ENCODE peak calls at places on chromosomes 6 and 20, in four cellular contexts. Y is stimulated activated CD4-positive, alpha-beta T cell treated with anti-CD3 and anti-CD28 coated beads, Interleukin-1b, Interleukin-23, amount 100 ng/mL, for 48 hours; W is NCI-H345; C is MM.1S. S is an unnamed sample.

GRCh38 chr6:149079911-149080501 is 237.5 kb upstream of the TAB2 start:
- DNase-seq in Y (no peak), W (no peak), C (no peak), S (no peak)

GRCh38 chr6:118212451-118213173 is 305.5 kb downstream of the SLC35F1 start:
- DNase-seq in Y (no peak), W (no peak), C (no peak), S (no peak)

GRCh38 chr20:48879609-48880008 is 41.9 kb upstream of the ARFGEF2 start:
- DNase-seq in Y (no peak), W (no peak), C (no peak), S (no peak)

GRCh38 chr20:10448270-10449156 is 13.4 kb downstream of the SLX4IP start:
- DNase-seq in Y (no peak), W (no peak), C (no peak), S (no peak)

GRCh38 chr20:1374246-1374645 is 18.6 kb downstream of the FKBP1A start:
- DNase-seq in Y (no peak), W (no peak), C (no peak), S (no peak)

GRCh38 chr6:41624621-41625365 is 13.5 kb upstream of the MDFI start:
- DNase-seq in Y (no peak), W (no peak), C (no peak), S (no peak)

GRCh38 chr6:36659271-36659670 is 19.2 kb upstream of the CDKN1A start:
- DNase-seq in Y (no peak), W (no peak), C (no peak), S (no peak)

GRCh38 chr20:35463455-35464300 is 8.3 kb downstream of the CEP250 start:
- DNase-seq in Y (peak), W (peak), C (peak), S (no peak)

GRCh38 chr6:159400806-159401205 is 231.6 kb downstream of the FNDC1 start:
- DNase-seq in Y (no peak), W (no peak), C (no peak), S (no peak)

S was measured in mucosa of descending colon.